ENCODE peak calls at places on chromosomes 5 and 9, in four cellular contexts. D is HCT116, P is GM23338, N is MM.1S. W is an unnamed sample.

GRCh38 chr9:87387351-87388055 is 110.2 kb upstream of the DAPK1 start:
- DNase-seq in D (no peak), P (no peak), N (no peak), W (no peak)

GRCh38 chr9:34252670-34253459 is 74.0 kb downstream of the UBAP1 start:
- DNase-seq in D (peak; percentile 18), P (peak; percentile 86), N (peak; percentile 63), W (peak; percentile 77)

GRCh38 chr9:73839471-73839870 is 657.7 kb upstream of the RORB start:
- DNase-seq in N (no peak), P (no peak), D (no peak), W (no peak)

GRCh38 chr9:124802426-124802825 is 25.5 kb downstream of the OLFML2A start:
- DNase-seq in P (no peak), N (no peak), D (no peak), W (no peak)

GRCh38 chr9:94813379-94813778 is 86.9 kb downstream of the AOPEP start:
- DNase-seq in P (no peak), D (no peak), N (no peak), W (no peak)

GRCh38 chr5:119478781-119479180 is 26.5 kb downstream of the HSD17B4 start:
- DNase-seq in N (no peak), D (no peak), P (no peak), W (no peak)

GRCh38 chr5:163269624-163270023 is 167.8 kb upstream of the CCNG1 start:
- DNase-seq in D (no peak), N (peak; percentile 63), P (peak; percentile 45), W (peak; percentile 46)

GRCh38 chr5:27463446-27464149 is 425.2 kb upstream of the CDH9 start:
- DNase-seq in D (no peak), P (no peak), N (no peak), W (no peak)

GRCh38 chr9:98807811-98808195 is 333 bp downstream of the GALNT12 start:
- DNase-seq in P (peak; percentile 55), D (no peak), N (no peak), W (peak; percentile 40)

GRCh38 chr5:33346534-33346933 is 94.2 kb upstream of the TARS1 start:
- DNase-seq in N (peak; percentile 24), D (no peak), P (no peak), W (no peak)

GRCh38 chr9:127185931-127186781 is 63.7 kb upstream of the ANGPTL2 start:
- DNase-seq in N (no peak), P (no peak), D (no peak), W (peak; percentile 85)

GRCh38 chr5:93978222-93978621 is 236.8 kb upstream of the POU5F2 start:
- DNase-seq in N (no peak), P (no peak), D (no peak), W (no peak)

GRCh38 chr5:35308391-35308790 is 78.1 kb upstream of the PRLR start:
- DNase-seq in N (no peak), D (no peak), P (peak; percentile 16), W (no peak)

GRCh38 chr9:18891946-18892670 is 140.9 kb downstream of the SAXO1 start:
- DNase-seq in P (no peak), N (no peak), D (no peak), W (no peak)

GRCh38 chr5:138274189-138274853 is at the start of gene GFRA3:
- DNase-seq in D (no peak), N (no peak), P (peak; percentile 71), W (peak; percentile 28)

GRCh38 chr9:133059623-133060022 is 2.2 kb upstream of the CEL start:
- DNase-seq in D (no peak), P (no peak), N (no peak), W (no peak)

GRCh38 chr9:82675102-82675501 is 387.8 kb downstream of the RASEF start:
- DNase-seq in N (no peak), D (no peak), P (no peak), W (no peak)

GRCh38 chr5:140275837-140276236 is 27.1 kb downstream of the PFDN1 start:
- DNase-seq in D (no peak), P (no peak), N (no peak), W (no peak)

GRCh38 chr5:15475365-15475764 is 24.6 kb upstream of the FBXL7 start:
- DNase-seq in D (no peak), P (no peak), N (no peak), W (no peak)

GRCh38 chr5:164041105-164041504 is 535.7 kb downstream of the MAT2B start:
- DNase-seq in D (no peak), N (no peak), P (no peak), W (no peak)

GRCh38 chr9:133558191-133559126 is 24.0 kb downstream of the ADAMTSL2 start:
- DNase-seq in D (peak; percentile 54), P (no peak), N (peak; percentile 50), W (peak; percentile 67)

GRCh38 chr5:72378636-72379289 is 58.6 kb downstream of the PTCD2 start:
- DNase-seq in D (no peak), P (no peak), N (no peak), W (peak; percentile 27)

GRCh38 chr5:32304622-32305021 is 8.1 kb downstream of the MTMR12 start:
- DNase-seq in D (no peak), N (no peak), P (no peak), W (no peak)

GRCh38 chr5:56170557-56170956 is 62.6 kb downstream of the ANKRD55 start:
- DNase-seq in D (no peak), N (no peak), P (no peak), W (no peak)

GRCh38 chr9:96176901-96177718 is 124.9 kb downstream of the HSD17B3 start:
- DNase-seq in P (peak; percentile 53), N (no peak), D (no peak), W (peak; percentile 65)

GRCh38 chr9:114936566-114936965 is 6.2 kb upstream of the TNFSF8 start:
- DNase-seq in P (no peak), N (no peak), D (no peak), W (no peak)

GRCh38 chr9:35962126-35962906 is 4.4 kb upstream of the OR2S2 start:
- DNase-seq in P (peak; percentile 69), D (no peak), N (no peak), W (no peak)

GRCh38 chr5:109946610-109947009 is 256.9 kb downstream of the MAN2A1 start:
- DNase-seq in D (no peak), P (no peak), N (no peak), W (no peak)

GRCh38 chr5:94700592-94700991 is 82.1 kb downstream of the SLF1 start:
- DNase-seq in D (no peak), N (no peak), P (no peak), W (no peak)

GRCh38 chr5:135193213-135194125 is 159.4 kb upstream of the PITX1 start:
- DNase-seq in P (no peak), N (no peak), D (no peak), W (peak; percentile 30)

DNA sequence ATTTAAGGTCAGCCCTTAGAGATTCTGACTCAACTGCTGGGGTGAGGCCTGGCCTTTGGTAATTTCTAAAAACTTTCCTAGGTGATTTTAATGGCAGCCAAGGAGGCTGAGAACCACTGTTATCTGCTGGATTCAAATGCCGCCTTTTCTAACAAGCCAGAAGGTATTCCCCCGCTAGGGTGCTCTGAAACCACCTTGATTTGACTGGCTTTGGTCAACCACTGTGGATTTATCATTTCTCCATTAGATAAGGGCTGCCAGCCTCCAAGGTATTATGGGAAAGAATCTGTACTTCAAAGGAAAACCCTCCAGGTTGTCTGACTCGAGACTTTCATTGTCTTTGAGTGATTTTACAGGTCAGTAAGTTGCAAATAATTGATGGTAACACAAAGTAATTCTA is 4.3 kb downstream of the ANXA6 start:
- DNase-seq in N (no peak), P (no peak), D (no peak), W (no peak)
- H3K4me1 ChIP-seq in N (peaks cover 71% of the 10 kb centered on the region), P (peaks cover 19% of the 10 kb centered on the region), D (peaks cover 29% of the 10 kb centered on the region), W (peaks cover 57% of the 10 kb centered on the region)

GRCh38 chr5:1182633-1183423 is 18.6 kb upstream of the SLC6A19 start:
- DNase-seq in D (no peak), P (no peak), N (no peak), W (peak; percentile 83)

GRCh38 chr5:1181451-1182359 is 19.7 kb upstream of the SLC6A19 start:
- DNase-seq in N (no peak), D (no peak), P (no peak), W (peak; percentile 77)

GRCh38 chr5:1180841-1181271 is 20.5 kb upstream of the SLC6A19 start:
- DNase-seq in N (no peak), D (no peak), P (no peak), W (no peak)

GRCh38 chr5:1183424-1184162 is 17.8 kb upstream of the SLC6A19 start:
- DNase-seq in P (no peak), N (no peak), D (no peak), W (no peak)

GRCh38 chr5:1182360-1182632 is 19.1 kb upstream of the SLC6A19 start:
- DNase-seq in D (no peak), N (no peak), P (no peak), W (no peak)
- H3K27me3 ChIP-seq in D (no peaks in the 10 kb centered on the region), N (no peaks in the 10 kb centered on the region), P (no peaks in the 10 kb centered on the region), W (no peaks in the 10 kb centered on the region)

GRCh38 chr9:76846307-76846706 is 59.6 kb downstream of the PRUNE2 start:
- DNase-seq in P (no peak), N (no peak), D (no peak), W (no peak)
- TF ChIP-seq EZH2phosphoT487 in P (no peak), N (no peak), D (no peak), W (no peak)

GRCh38 chr5:5887818-5888217 is 465.3 kb downstream of the ICE1 start:
- DNase-seq in N (no peak), D (no peak), P (no peak), W (no peak)

GRCh38 chr5:5886353-5886752 is 463.9 kb downstream of the ICE1 start:
- DNase-seq in D (no peak), N (no peak), P (peak; percentile 4), W (no peak)

GRCh38 chr5:5886812-5887486 is 464.5 kb downstream of the ICE1 start:
- DNase-seq in P (peak; percentile 73), D (no peak), N (peak; percentile 67), W (peak; percentile 47)

GRCh38 chr5:5884593-5884992 is 462.1 kb downstream of the ICE1 start:
- DNase-seq in P (no peak), N (no peak), D (no peak), W (no peak)

DNA sequence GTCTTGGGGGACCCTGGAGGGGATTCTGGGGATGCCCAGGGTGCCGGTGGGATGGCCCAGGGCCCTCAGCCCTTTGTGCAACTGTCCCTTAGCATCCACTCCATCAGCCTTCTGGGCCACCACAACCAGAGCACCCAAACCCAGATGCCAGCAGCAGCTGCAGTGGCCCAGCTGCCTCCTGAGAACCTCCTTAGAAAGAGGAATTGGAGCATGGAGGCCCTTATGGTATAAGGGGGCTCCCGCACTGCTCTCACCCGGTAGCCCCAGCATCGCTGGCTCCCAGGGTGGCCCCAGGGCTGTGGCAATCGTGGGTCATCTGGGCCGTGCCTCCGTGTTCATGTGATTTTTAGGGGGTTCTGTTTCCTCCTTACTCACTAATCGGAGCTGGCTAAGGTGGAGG is 463.3 kb downstream of the ICE1 start:
- DNase-seq in D (no peak), N (no peak), P (no peak), W (no peak)
- H3K4me1 ChIP-seq in D (no peaks in the 10 kb centered on the region), N (no peaks in the 10 kb centered on the region), P (no peaks in the 10 kb centered on the region), W (no peaks in the 10 kb centered on the region)

DNA sequence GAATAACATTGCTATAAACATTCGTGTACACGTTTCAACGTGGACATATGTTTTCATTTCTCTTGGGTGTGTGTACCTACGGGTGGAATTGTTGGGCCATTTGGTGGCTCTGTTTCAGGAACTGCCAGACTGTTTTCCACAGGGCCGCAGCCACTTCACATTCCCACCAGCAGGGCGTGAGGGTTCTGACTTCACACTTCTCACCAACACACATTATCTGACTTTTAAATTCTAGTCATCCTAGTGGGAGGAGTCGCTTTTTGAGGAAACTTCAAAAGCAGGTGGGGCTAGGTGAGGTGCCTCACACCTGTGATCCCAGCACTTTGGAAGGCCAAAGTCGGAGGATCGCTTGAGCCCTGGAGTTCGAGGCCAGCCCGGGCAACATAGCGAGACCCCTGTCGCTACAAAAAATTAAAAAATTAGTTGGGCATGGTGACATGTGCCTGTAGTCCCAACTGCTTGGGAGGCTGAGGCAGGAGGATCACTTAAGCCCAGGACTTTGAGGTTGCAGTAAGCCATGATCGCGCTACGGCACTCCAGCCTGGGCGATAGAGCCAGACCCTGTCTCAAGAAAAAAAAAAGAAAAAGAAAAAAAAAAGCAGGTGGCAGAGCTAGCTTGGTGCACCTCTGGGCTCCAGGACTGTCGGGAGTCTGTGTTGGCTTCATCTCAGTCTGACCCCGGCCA is 28.5 kb downstream of the TSPAN17 start:
- DNase-seq in N (no peak), P (peak; percentile 86), D (peak; percentile 57), W (no peak)
- H3K27me3 ChIP-seq in N (peaks cover 33% of the 10 kb centered on the region), P (peaks cover 19% of the 10 kb centered on the region), D (no peaks in the 10 kb centered on the region), W (peaks cover 15% of the 10 kb centered on the region)